ENCODE peak calls at places on chromosome 14, in eight cellular contexts. Y, L, S, F, N, K, J and Q are unnamed samples.

GRCh38 chr14:100159865-100160533 is 554 bp upstream of the DEGS2 start:
- DNase-seq in Y (no peak), L (peak), S (no peak), F (no peak), N (no peak), K (no peak), J (peak), Q (no peak)

GRCh38 chr14:73743431-73743931 is 29.3 kb upstream of the PNMA1 start:
- DNase-seq in Y (no peak), L (peak), S (no peak), F (no peak), N (peak), K (peak), J (no peak), Q (no peak)

GRCh38 chr14:81132492-81132891 is 88.3 kb downstream of the GTF2A1 start:
- DNase-seq in Y (no peak), L (no peak), S (no peak), F (no peak), N (no peak), K (no peak), J (no peak), Q (no peak)

GRCh38 chr14:100677925-100678765 is 48.5 kb upstream of the DLK1 start:
- DNase-seq in Y (peak), L (no peak), S (no peak), F (peak), N (no peak), K (no peak), J (no peak), Q (peak)

GRCh38 chr14:52641745-52642144 is 53.6 kb downstream of the ERO1A start:
- DNase-seq in Y (no peak), L (no peak), S (no peak), F (no peak), N (no peak), K (no peak), J (no peak), Q (no peak)

GRCh38 chr14:51304956-51305355 is 64.9 kb downstream of the TMX1 start:
- DNase-seq in Y (no peak), L (no peak), S (no peak), F (peak), N (no peak), K (no peak), J (no peak), Q (peak)

GRCh38 chr14:55102141-55102547 is 26.9 kb upstream of the LGALS3 start:
- DNase-seq in Y (peak), L (peak), S (no peak), F (peak), N (peak), K (peak), J (peak), Q (peak)

GRCh38 chr14:61477845-61478438 is 156.6 kb downstream of the PRKCH start:
- DNase-seq in Y (no peak), L (no peak), S (no peak), F (no peak), N (peak), K (peak), J (no peak), Q (no peak)

GRCh38 chr14:63893701-63894458 is 41.1 kb downstream of the SYNE2 start:
- DNase-seq in Y (no peak), L (no peak), S (no peak), F (peak), N (no peak), K (no peak), J (no peak), Q (peak)

GRCh38 chr14:43754838-43755237 is 752.2 kb downstream of the FSCB start:
- DNase-seq in Y (no peak), L (no peak), S (no peak), F (no peak), N (no peak), K (no peak), J (no peak), Q (no peak)

GRCh38 chr14:28765907-28766504 is 581 bp upstream of the FOXG1 start:
- DNase-seq in Y (no peak), L (no peak), S (no peak), F (no peak), N (peak), K (no peak), J (peak), Q (peak)

GRCh38 chr14:89399594-89400068 is 17.4 kb downstream of the FOXN3 start:
- DNase-seq in Y (no peak), L (no peak), S (no peak), F (peak), N (no peak), K (no peak), J (no peak), Q (peak)

GRCh38 chr14:92247937-92248336 is 75.0 kb upstream of the SLC24A4 start:
- DNase-seq in Y (no peak), L (no peak), S (no peak), F (no peak), N (no peak), K (no peak), J (no peak), Q (no peak)

GRCh38 chr14:71452987-71453386 is 479.2 kb upstream of the RGS6 start:
- DNase-seq in Y (no peak), L (no peak), S (no peak), F (no peak), N (no peak), K (no peak), J (no peak), Q (no peak)

GRCh38 chr14:61533513-61534255 is 161.6 kb upstream of the HIF1A start:
- DNase-seq in Y (no peak), L (no peak), S (no peak), F (no peak), N (no peak), K (no peak), J (no peak), Q (no peak)

GRCh38 chr14:70801836-70802235 is 7.5 kb downstream of the MAP3K9 start:
- DNase-seq in Y (no peak), L (no peak), S (no peak), F (no peak), N (no peak), K (no peak), J (no peak), Q (no peak)

GRCh38 chr14:61099221-61099835 is 118.3 kb downstream of the SLC38A6 start:
- DNase-seq in Y (no peak), L (no peak), S (no peak), F (no peak), N (no peak), K (no peak), J (no peak), Q (no peak)

GRCh38 chr14:75427482-75428229 is at the start of gene JDP2:
- DNase-seq in Y (peak), L (peak), S (peak), F (no peak), N (peak), K (peak), J (no peak), Q (peak)

GRCh38 chr14:105866841-105867321 is 340.5 kb downstream of the TMEM121 start:
- DNase-seq in Y (no peak), L (no peak), S (no peak), F (no peak), N (no peak), K (no peak), J (no peak), Q (no peak)

GRCh38 chr14:22047105-22047504 is 373.5 kb upstream of the OR4E1 start:
- DNase-seq in Y (peak), L (no peak), S (peak), F (no peak), N (peak), K (no peak), J (no peak), Q (no peak)

GRCh38 chr14:94601961-94602391 is 10.2 kb upstream of the SERPINA3 start:
- DNase-seq in Y (peak), L (no peak), S (no peak), F (peak), N (no peak), K (no peak), J (no peak), Q (peak)

GRCh38 chr14:31945074-31945613 is 132.0 kb upstream of the ARHGAP5 start:
- DNase-seq in Y (no peak), L (no peak), S (no peak), F (no peak), N (peak), K (no peak), J (peak), Q (no peak)

GRCh38 chr14:89420502-89420901 is 3.5 kb upstream of the FOXN3 start:
- DNase-seq in Y (no peak), L (no peak), S (no peak), F (no peak), N (no peak), K (no peak), J (peak), Q (no peak)

GRCh38 chr14:49980027-49980426 is 87.1 kb downstream of the ARF6 start:
- DNase-seq in Y (no peak), L (no peak), S (no peak), F (no peak), N (no peak), K (no peak), J (no peak), Q (no peak)

GRCh38 chr14:22565391-22565945 is 23.6 kb downstream of the DAD1 start:
- DNase-seq in Y (no peak), L (no peak), S (no peak), F (no peak), N (peak), K (no peak), J (no peak), Q (no peak)

GRCh38 chr14:105879867-105880561 is 353.6 kb downstream of the TMEM121 start:
- DNase-seq in Y (no peak), L (no peak), S (no peak), F (no peak), N (no peak), K (no peak), J (no peak), Q (no peak)

GRCh38 chr14:104144911-104145825 is 6.8 kb downstream of the KIF26A start:
- DNase-seq in Y (no peak), L (no peak), S (no peak), F (no peak), N (no peak), K (no peak), J (no peak), Q (no peak)